ENCODE peak calls at places on chromosomes 1 and 21, in seven cellular contexts. S is K562, T is H1, Q is GM12892, U is GM12878, H is SK-N-SH, P is HepG2. N is an unnamed sample.

GRCh38 chr1:202788800-202789199 is 19.4 kb downstream of the KDM5B start:
- DNase-seq in S (no peak), T (no peak), Q (no peak), U (no peak), H (no peak), P (no peak), N (no peak)

GRCh38 chr1:6006882-6007281 is 14.7 kb upstream of the NPHP4 start:
- DNase-seq in S (peak), T (no peak), Q (no peak), U (no peak), H (no peak), P (no peak), N (no peak)

GRCh38 chr1:33005812-33006465 is 30.7 kb downstream of the AK2 start:
- DNase-seq in S (no peak), T (no peak), Q (no peak), U (no peak), H (no peak), P (no peak), N (no peak)

GRCh38 chr1:226664413-226665101 is 74.5 kb downstream of the ITPKB start:
- DNase-seq in S (no peak), T (no peak), Q (no peak), U (no peak), H (no peak), P (no peak), N (no peak)

GRCh38 chr1:98210064-98210463 is 289.2 kb upstream of the DPYD start:
- DNase-seq in S (no peak), T (no peak), Q (no peak), U (no peak), H (no peak), P (peak), N (no peak)

GRCh38 chr1:192343304-192343703 is 26.5 kb downstream of the RGS21 start:
- DNase-seq in S (no peak), T (no peak), Q (no peak), U (no peak), H (no peak), P (no peak), N (no peak)

GRCh38 chr1:54125671-54126070 is 27.1 kb downstream of the CDCP2 start:
- DNase-seq in S (peak), T (no peak), Q (no peak), U (no peak), H (no peak), P (peak), N (no peak)

GRCh38 chr1:12172959-12173358 is 6.2 kb downstream of the TNFRSF1B start:
- DNase-seq in S (peak), T (no peak), Q (no peak), U (no peak), H (no peak), P (no peak), N (no peak)

GRCh38 chr1:14738235-14738634 is 139.8 kb downstream of the KAZN start:
- DNase-seq in S (no peak), T (no peak), Q (no peak), U (no peak), H (no peak), P (no peak), N (no peak)

GRCh38 chr1:33300673-33301072 is 20.2 kb downstream of the A3GALT2 start:
- DNase-seq in S (no peak), T (no peak), Q (no peak), U (no peak), H (no peak), P (no peak), N (no peak)

GRCh38 chr1:117093870-117094621 is 27.5 kb downstream of the TRIM45 start:
- DNase-seq in S (peak), T (no peak), Q (no peak), U (no peak), H (peak), P (no peak), N (peak)

GRCh38 chr1:116472431-116472961 is 98.3 kb downstream of the CD58 start:
- DNase-seq in S (no peak), T (no peak), Q (no peak), U (no peak), H (peak), P (peak), N (no peak)

GRCh38 chr1:54120698-54121481 is 31.9 kb downstream of the CDCP2 start:
- DNase-seq in S (no peak), T (no peak), Q (no peak), U (no peak), H (no peak), P (no peak), N (no peak)

GRCh38 chr1:110196917-110197782 is 13.0 kb upstream of the KCNC4 start:
- DNase-seq in S (peak), T (no peak), Q (peak), U (no peak), H (peak), P (peak), N (peak)

GRCh38 chr1:91872560-91873081 is 13.3 kb downstream of the TGFBR3 start:
- DNase-seq in S (peak), T (no peak), Q (no peak), U (no peak), H (no peak), P (peak), N (no peak)

GRCh38 chr1:110385369-110385768 is 5.5 kb downstream of the SLC16A4 start:
- DNase-seq in S (no peak), T (no peak), Q (no peak), U (no peak), H (no peak), P (no peak), N (no peak)

GRCh38 chr1:8373547-8374270 is 55.8 kb downstream of the SLC45A1 start:
- DNase-seq in S (no peak), T (no peak), Q (no peak), U (no peak), H (no peak), P (no peak), N (no peak)

GRCh38 chr1:110563089-110563488 is 43.1 kb downstream of the KCNA2 start:
- DNase-seq in S (no peak), T (no peak), Q (no peak), U (no peak), H (no peak), P (no peak), N (no peak)

GRCh38 chr1:109091196-109092193 is 931 bp downstream of the TMEM167B start:
- DNase-seq in S (peak), T (no peak), Q (no peak), U (no peak), H (peak), P (peak), N (no peak)

GRCh38 chr1:156464335-156464734 is 36.2 kb downstream of the MEF2D start:
- DNase-seq in S (no peak), T (no peak), Q (no peak), U (no peak), H (peak), P (no peak), N (no peak)

GRCh38 chr1:1426961-1427934 is 6.2 kb upstream of the ANKRD65 start:
- DNase-seq in S (peak), T (no peak), Q (peak), U (no peak), H (peak), P (peak), N (peak)

GRCh38 chr1:103492003-103492665 is 33.4 kb upstream of the RNPC3 start:
- DNase-seq in S (no peak), T (no peak), Q (no peak), U (no peak), H (no peak), P (no peak), N (no peak)

GRCh38 chr1:54225986-54226559 is 26.1 kb downstream of the MRPL37 start:
- DNase-seq in S (no peak), T (no peak), Q (no peak), U (no peak), H (no peak), P (no peak), N (no peak)

DNA sequence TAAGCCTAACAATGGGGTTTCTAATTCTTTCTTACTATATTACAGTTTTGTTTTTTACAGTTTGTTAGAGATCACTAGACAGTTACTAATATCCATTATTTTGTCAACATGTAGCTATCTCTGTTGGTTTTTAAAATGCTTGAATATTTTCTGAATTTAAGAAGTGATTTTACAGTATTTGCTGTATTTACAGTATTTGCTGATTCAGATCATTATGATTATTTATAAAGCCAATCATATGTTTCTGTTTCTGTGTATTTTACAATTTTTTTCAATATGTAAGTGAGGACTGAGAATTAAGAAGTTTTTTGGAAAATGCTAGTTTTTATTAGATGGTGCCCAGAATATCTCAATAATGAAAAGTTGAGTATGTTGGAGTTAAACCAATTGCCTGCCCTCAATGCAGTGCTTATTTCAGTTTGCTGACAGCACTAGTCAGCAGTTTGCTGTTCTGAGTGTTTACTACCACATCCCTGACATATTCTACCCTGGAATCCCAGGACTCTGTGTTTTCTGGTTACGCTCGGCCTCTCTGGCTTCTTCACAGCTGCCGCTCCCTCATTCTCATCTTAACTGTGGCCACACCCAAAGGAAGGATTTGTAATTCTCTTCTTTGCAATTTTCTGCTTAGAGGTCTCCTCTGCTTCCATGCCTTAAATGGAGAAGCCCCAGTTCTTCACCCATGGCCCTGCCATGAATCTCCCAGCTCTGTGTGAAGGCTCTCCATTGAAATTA is 68.0 kb upstream of the BACH1 start:
- DNase-seq in S (no peak), T (no peak), Q (no peak), U (no peak), H (no peak), P (no peak), N (no peak)
- TF ChIP-seq TAF1 in S (no peak), T (no peak), Q (no peak), U (no peak), H (no peak), P (no peak), N (no peak)

GRCh38 chr1:95532335-95532734 is 298.3 kb downstream of the RWDD3 start:
- DNase-seq in S (no peak), T (no peak), Q (no peak), U (no peak), H (no peak), P (no peak), N (no peak)
- TF ChIP-seq TAF1 in S (no peak), T (no peak), Q (no peak), U (no peak), H (no peak), P (no peak), N (no peak)

GRCh38 chr21:34839070-34839820 is 170.5 kb downstream of the CLIC6 start:
- DNase-seq in S (no peak), T (no peak), Q (no peak), U (no peak), H (no peak), P (no peak), N (no peak)

GRCh38 chr21:34835526-34835925 is 166.7 kb downstream of the CLIC6 start:
- DNase-seq in S (no peak), T (no peak), Q (no peak), U (no peak), H (no peak), P (peak), N (no peak)

GRCh38 chr21:34834852-34835501 is 166.2 kb downstream of the CLIC6 start:
- DNase-seq in S (no peak), T (no peak), Q (no peak), U (no peak), H (no peak), P (no peak), N (no peak)

GRCh38 chr21:34836103-34836932 is 167.5 kb downstream of the CLIC6 start:
- DNase-seq in S (no peak), T (no peak), Q (no peak), U (no peak), H (no peak), P (peak), N (no peak)

DNA sequence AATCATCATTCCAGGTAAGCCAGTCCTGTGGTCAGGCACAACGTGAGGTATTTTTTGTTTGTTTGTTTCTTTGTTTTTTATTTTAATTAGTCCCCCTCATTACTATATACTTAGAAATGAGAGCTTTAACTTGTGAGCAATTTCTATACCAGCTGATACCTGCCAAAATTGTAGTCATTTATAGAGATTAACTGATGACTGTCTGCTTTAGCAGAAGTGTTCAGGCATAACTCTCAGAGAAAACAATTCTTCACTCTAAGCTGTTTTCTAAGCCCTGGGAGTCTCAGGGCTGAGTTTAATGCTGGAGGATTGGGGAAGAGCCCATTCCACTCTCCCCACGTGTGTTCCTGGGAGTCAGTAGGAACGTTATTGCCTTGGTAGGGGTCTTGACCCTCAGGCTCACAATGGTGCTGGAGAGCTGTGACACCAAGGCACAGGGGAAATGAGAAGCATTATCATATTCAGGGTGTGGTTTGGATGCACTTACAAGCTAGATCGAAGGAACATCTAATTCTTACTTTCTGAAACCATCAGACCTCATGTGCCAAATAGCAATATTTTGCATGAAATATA is 168.2 kb downstream of the CLIC6 start:
- DNase-seq in S (no peak), T (no peak), Q (no peak), U (no peak), H (no peak), P (no peak), N (no peak)
- TF ChIP-seq TAF1 in S (no peak), T (no peak), Q (no peak), U (no peak), H (no peak), P (no peak), N (no peak)

DNA sequence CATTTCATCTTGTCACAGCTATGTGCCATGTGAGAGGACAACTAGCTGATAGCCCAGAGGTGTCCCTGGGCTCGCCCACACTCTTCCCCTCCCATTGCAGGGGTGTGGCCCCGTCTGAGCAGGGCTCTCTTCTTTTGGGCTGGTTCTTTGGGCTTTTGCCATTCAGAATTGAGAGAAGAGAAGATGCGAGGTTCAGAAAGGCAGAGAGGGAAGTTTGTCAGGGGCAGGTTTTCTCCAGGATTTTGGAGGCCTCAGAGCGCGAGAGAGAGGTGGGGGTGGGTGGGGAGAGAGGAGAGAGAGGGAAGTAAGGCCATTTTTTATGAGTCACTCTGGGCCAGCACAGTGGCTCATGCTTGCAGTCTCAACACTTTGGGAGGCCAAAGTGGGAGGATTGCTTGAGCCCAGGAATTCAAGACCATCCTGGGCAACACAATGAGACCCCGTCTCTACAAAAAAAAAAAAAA is 5.2 kb downstream of the IFI6 start:
- DNase-seq in S (peak), T (no peak), Q (no peak), U (no peak), H (no peak), P (no peak), N (no peak)
- TF ChIP-seq TAF1 in S (no peak), T (no peak), Q (no peak), U (no peak), H (no peak), P (no peak), N (no peak)

DNA sequence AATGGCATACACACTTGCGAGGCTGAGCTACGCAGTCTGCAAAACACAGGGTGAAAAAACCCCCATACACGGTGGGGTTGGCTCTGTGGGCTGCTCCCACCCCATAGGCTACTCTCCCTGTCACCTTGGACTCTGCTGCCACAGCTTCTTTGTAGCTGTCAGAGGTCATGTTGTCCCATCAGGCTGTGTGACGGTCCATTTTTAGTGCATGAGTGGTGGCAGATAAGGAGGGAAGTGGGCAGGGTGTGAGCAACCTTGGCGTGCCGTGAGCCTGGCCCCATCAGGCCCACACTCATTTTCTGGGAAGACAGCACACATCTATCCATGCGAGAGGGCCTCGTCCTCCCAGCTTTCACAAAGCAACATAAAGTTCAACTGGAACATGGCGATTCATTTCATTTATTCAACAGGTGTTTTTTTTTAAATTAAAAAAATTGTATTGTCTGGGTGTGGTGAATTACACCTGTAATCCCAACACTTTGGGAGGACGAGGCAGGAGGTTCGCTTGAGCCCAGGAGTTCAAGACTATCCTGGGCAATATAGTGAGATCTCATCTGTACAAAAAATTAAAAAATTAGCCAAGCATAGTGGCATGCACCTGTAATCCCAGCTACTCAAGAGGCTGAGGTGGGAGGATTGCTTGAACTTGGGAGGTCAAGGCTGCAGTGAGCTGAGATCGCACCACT is 9.5 kb downstream of the GPR137B start:
- DNase-seq in S (peak), T (no peak), Q (no peak), U (no peak), H (no peak), P (no peak), N (no peak)
- TF ChIP-seq TAF1 in S (no peak), T (no peak), Q (no peak), U (no peak), H (no peak), P (no peak), N (no peak)

GRCh38 chr1:100924991-100925390 is 29.1 kb downstream of the SLC30A7 start:
- DNase-seq in S (no peak), T (no peak), Q (no peak), U (no peak), H (no peak), P (no peak), N (no peak)
- TF ChIP-seq TAF1 in S (no peak), T (no peak), Q (no peak), U (no peak), H (no peak), P (no peak), N (no peak)

GRCh38 chr21:17709266-17709611 is 96.5 kb upstream of the BTG3 start:
- DNase-seq in S (no peak), T (no peak), Q (no peak), U (peak), H (no peak), P (no peak), N (no peak)
- TF ChIP-seq TAF1 in S (no peak), T (no peak), Q (no peak), U (no peak), H (no peak), P (no peak), N (no peak)

DNA sequence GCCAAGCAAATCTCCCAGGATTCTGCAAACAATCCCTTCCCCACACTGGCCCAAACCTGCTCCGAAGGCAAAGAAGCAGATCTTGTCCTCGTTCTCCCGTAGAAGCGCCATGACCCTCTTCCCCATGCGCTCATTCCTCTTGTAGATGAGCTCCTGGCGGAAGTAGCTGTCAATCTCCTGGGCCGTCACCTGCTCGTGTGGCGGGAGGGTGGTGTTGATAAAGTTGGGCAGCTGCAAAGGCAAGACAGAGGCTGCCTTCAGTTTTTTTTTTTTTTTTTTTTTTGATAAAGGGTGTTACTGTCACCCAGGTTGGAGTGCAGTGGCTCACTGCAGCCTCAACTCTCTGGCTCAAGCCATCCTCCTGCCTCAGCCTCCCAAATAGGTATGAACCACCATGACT is 202.7 kb downstream of the TRABD2B start:
- DNase-seq in S (no peak), T (no peak), Q (no peak), U (no peak), H (no peak), P (no peak), N (no peak)
- TF ChIP-seq TAF1 in S (no peak), T (no peak), Q (no peak), U (no peak), H (no peak), P (no peak), N (no peak)

GRCh38 chr1:206909883-206910318 is 11.8 kb downstream of the FCMR start:
- DNase-seq in S (no peak), T (no peak), Q (no peak), U (no peak), H (no peak), P (no peak), N (no peak)

GRCh38 chr1:206905295-206906164 is 8.3 kb downstream of the IL24 start:
- DNase-seq in S (peak), T (no peak), Q (no peak), U (no peak), H (no peak), P (no peak), N (no peak)

GRCh38 chr1:206909167-206909882 is 12.1 kb downstream of the IL24 start:
- DNase-seq in S (peak), T (no peak), Q (no peak), U (no peak), H (peak), P (no peak), N (no peak)

GRCh38 chr1:206908038-206908437 is 10.8 kb downstream of the IL24 start:
- DNase-seq in S (no peak), T (no peak), Q (no peak), U (no peak), H (no peak), P (no peak), N (no peak)

DNA sequence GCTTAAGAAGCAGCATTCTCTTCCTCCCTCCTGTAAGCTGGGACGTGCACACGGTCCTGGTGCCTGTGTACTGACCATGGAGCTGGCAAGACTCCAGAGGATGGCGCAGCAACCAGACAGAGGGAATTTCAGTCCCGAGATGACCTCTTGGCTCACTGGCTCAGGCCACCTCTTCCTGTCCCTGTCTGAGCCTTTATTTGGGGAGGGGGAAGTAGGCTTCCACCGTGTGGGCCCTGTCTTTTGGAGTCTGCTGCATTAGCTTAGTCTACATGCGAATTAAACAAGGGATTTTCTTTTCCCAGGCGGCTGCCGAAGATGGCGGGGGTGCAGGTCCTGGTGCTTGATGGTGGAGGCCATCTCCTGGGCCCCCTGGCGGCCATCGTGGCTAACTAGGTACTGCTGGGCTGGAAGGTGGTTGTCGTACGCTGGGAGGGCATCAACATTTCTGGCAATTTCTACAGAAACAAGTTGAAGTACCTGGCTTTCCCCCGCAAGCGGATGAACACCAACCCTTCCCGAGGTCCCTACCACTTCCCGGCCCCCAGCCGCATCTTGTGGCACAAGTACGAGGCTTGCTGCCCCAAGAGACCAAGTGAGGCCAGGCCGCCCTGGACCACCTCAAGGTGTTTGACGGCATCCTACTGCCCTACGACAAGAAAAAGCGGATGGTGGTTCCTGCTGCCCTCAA is 10.2 kb downstream of the IL24 start:
- DNase-seq in S (peak), T (no peak), Q (no peak), U (no peak), H (peak), P (peak), N (no peak)
- TF ChIP-seq TAF1 in S (no peak), T (no peak), Q (no peak), U (no peak), H (no peak), P (no peak), N (no peak)

N was measured in GM12891.